ENCODE peak calls at places on chromosomes 13 and 19, in seven cellular contexts. D is H1, G is neuronal stem cell, O is mesendoderm, T is IMR-90, R is mesenchymal stem cell, Y is trophoblast cell. F is an unnamed sample.
A peak's percentile ranks its signal among the peaks of the same experiment; 100 is the strongest.

GRCh38 chr19:5818594-5818993 is 13.7 kb downstream of the NRTN start:
- DNase-seq in Y (no peak), R (no peak), T (no peak), G (no peak), O (no peak), D (no peak), F (no peak)

GRCh38 chr13:50670847-50671542 is 172.5 kb downstream of the DLEU7 start:
- DNase-seq in O (no peak), D (no peak), T (no peak), Y (no peak), G (no peak), R (no peak), F (no peak)

GRCh38 chr13:31032574-31033095 is 100.2 kb downstream of the TEX26 start:
- DNase-seq in O (no peak), T (no peak), R (no peak), Y (no peak), D (no peak), G (no peak), F (no peak)

GRCh38 chr13:114057131-114058050 is 75.0 kb downstream of the RASA3 start:
- DNase-seq in T (no peak), Y (no peak), G (no peak), R (no peak), D (no peak), O (no peak), F (no peak)

GRCh38 chr13:37074703-37075102 is 15.2 kb upstream of the SUPT20H start:
- DNase-seq in T (peak; percentile 49), R (peak; percentile 46), G (no peak), O (peak; percentile 21), Y (no peak), D (no peak), F (no peak)

GRCh38 chr13:38856065-38856464 is 134.6 kb downstream of the STOML3 start:
- DNase-seq in G (no peak), O (no peak), D (no peak), R (no peak), Y (no peak), T (no peak), F (no peak)

GRCh38 chr13:94546071-94546839 is 49.7 kb downstream of the TGDS start:
- DNase-seq in G (no peak), Y (no peak), T (no peak), D (peak; percentile 57), O (peak; percentile 41), R (no peak), F (no peak)

GRCh38 chr19:2573916-2574315 is 98.0 kb downstream of the GADD45B start:
- DNase-seq in R (no peak), O (no peak), Y (no peak), G (no peak), T (no peak), D (no peak), F (no peak)

GRCh38 chr19:18995804-18996241 is 37.5 kb downstream of the SUGP2 start:
- DNase-seq in D (peak; percentile 59), R (peak; percentile 92), T (peak; percentile 96), G (peak; percentile 38), O (peak; percentile 94), Y (peak; percentile 52), F (peak; percentile 88)

GRCh38 chr13:29457299-29457698 is 138.2 kb downstream of the SLC7A1 start:
- DNase-seq in D (no peak), T (peak; percentile 79), Y (no peak), G (no peak), R (peak; percentile 74), O (no peak), F (no peak)

GRCh38 chr13:85503797-85504196 is 295.4 kb downstream of the SLITRK6 start:
- DNase-seq in R (no peak), G (no peak), D (no peak), Y (no peak), O (no peak), T (peak; percentile 65), F (no peak)

GRCh38 chr13:31172535-31172934 is 10.8 kb upstream of the HSPH1 start:
- DNase-seq in R (peak; percentile 72), O (peak; percentile 20), Y (peak; percentile 51), G (no peak), T (peak; percentile 84), D (no peak), F (no peak)

GRCh38 chr19:18932216-18932841 is 8.7 kb downstream of the HOMER3 start:
- DNase-seq in R (peak; percentile 40), G (peak; percentile 91), Y (peak; percentile 68), T (no peak), D (peak; percentile 99), O (peak; percentile 96), F (peak; percentile 99)

GRCh38 chr19:46824887-46825730 is 25.5 kb downstream of the AP2S1 start:
- DNase-seq in D (no peak), R (no peak), Y (no peak), T (no peak), O (no peak), G (no peak), F (no peak)

GRCh38 chr19:40592170-40592569 is 9.0 kb upstream of the LTBP4 start:
- DNase-seq in O (peak; percentile 79), R (peak; percentile 84), Y (no peak), G (no peak), D (no peak), T (peak; percentile 76), F (peak; percentile 64)

GRCh38 chr13:78197231-78197630 is 278.6 kb upstream of the EDNRB start:
- DNase-seq in Y (peak; percentile 76), T (peak; percentile 4), G (no peak), O (no peak), D (no peak), R (no peak), F (no peak)

GRCh38 chr13:28636677-28637317 is 22.1 kb upstream of the POMP start:
- DNase-seq in T (peak; percentile 89), G (peak; percentile 38), O (peak; percentile 87), R (peak; percentile 84), Y (peak; percentile 82), D (peak; percentile 63), F (peak; percentile 79)

GRCh38 chr19:53002479-53002878 is 11.2 kb upstream of the ERVV-1 start:
- DNase-seq in T (no peak), D (no peak), Y (no peak), R (no peak), O (peak; percentile 47), G (no peak), F (no peak)

GRCh38 chr13:34913040-34913439 is 29.0 kb upstream of the NBEA start:
- DNase-seq in D (peak; percentile 63), O (peak; percentile 84), R (no peak), G (peak; percentile 27), Y (no peak), T (no peak), F (peak; percentile 76)

GRCh38 chr13:106205871-106206270 is 329.6 kb downstream of the EFNB2 start:
- DNase-seq in D (no peak), O (peak; percentile 12), T (no peak), Y (no peak), G (no peak), R (peak; percentile 17), F (no peak)

GRCh38 chr13:98474761-98475160 is 102.1 kb downstream of the STK24 start:
- DNase-seq in T (no peak), O (no peak), G (no peak), D (no peak), R (no peak), Y (no peak), F (no peak)

GRCh38 chr13:98473135-98473791 is 103.6 kb downstream of the STK24 start:
- DNase-seq in O (no peak), T (no peak), Y (no peak), G (no peak), D (no peak), R (no peak), F (no peak)

GRCh38 chr13:98473792-98474153 is 103.1 kb downstream of the STK24 start:
- DNase-seq in R (no peak), G (no peak), Y (no peak), D (no peak), O (no peak), T (no peak), F (no peak)

GRCh38 chr13:98475521-98475920 is 101.4 kb downstream of the STK24 start:
- DNase-seq in G (peak; percentile 66), R (peak; percentile 75), T (no peak), Y (no peak), O (peak; percentile 82), D (peak; percentile 78), F (peak; percentile 95)

GRCh38 chr13:98474292-98474691 is 102.6 kb downstream of the STK24 start:
- DNase-seq in R (no peak), O (no peak), D (no peak), T (no peak), Y (no peak), G (no peak), F (no peak)
- H3K4ac ChIP-seq in R (no peak overlapping the region), O (no peak overlapping the region), D (no peak overlapping the region), T (no peak overlapping the region), Y (no peak overlapping the region), G (no peak overlapping the region), F (no peak overlapping the region)

DNA sequence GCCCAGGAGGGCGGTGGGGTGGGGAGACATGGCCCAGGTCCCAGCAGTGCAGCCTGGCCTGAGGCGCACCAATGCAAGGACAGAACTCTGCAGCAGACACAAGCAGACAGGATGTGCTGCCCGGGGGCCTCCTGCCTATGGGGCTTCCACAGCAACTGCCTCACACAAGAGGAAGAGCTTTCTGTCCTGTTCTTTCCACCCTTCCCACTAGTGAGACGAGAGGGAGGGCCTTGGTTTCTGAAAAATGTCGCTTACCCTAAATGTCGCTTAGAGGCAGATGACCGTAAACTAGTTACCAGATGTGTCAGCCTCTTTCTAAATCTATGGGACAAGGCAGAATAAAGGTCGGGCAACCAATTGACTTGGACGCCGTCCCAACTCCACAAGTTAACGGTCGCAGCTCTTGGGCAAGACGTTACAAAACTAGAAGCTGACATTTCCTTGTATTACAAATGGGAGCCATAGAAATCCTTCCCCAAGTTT is at the start of gene LAIR1:
- DNase-seq in G (no peak), T (no peak), D (no peak), O (no peak), Y (no peak), R (no peak), F (no peak)
- H3K4ac ChIP-seq in G (no peak within 1 kb of the TSS), T (no peak within 1 kb of the TSS), D (no peak within 1 kb of the TSS), O (no peak within 1 kb of the TSS), Y (no peak within 1 kb of the TSS), R (no peak within 1 kb of the TSS), F (no peak within 1 kb of the TSS)

DNA sequence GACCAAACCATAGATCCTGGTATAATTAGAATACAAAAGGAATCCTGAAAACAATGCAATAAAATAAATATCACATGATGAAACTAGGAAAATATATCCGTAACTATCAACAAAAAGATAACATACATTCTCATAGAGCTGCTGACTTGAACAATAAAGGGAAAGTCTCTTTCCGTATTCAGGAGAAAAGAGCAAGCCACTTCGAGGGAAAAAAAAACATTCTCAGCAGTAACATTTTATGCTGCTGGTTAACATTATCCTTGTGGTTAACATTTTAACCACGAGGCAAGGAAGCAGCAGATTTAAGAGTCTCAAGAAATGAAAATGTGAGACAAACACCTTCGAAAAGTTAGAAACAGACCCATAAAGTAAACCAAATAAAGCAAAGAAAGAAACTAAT is 25.8 kb downstream of the NALCN start:
- DNase-seq in D (no peak), Y (no peak), R (peak; percentile 58), O (no peak), G (no peak), T (peak; percentile 30), F (no peak)
- H3K4ac ChIP-seq in D (no peak overlapping the region), Y (no peak overlapping the region), R (no peak overlapping the region), O (no peak overlapping the region), G (no peak overlapping the region), T (no peak overlapping the region), F (no peak overlapping the region)

DNA sequence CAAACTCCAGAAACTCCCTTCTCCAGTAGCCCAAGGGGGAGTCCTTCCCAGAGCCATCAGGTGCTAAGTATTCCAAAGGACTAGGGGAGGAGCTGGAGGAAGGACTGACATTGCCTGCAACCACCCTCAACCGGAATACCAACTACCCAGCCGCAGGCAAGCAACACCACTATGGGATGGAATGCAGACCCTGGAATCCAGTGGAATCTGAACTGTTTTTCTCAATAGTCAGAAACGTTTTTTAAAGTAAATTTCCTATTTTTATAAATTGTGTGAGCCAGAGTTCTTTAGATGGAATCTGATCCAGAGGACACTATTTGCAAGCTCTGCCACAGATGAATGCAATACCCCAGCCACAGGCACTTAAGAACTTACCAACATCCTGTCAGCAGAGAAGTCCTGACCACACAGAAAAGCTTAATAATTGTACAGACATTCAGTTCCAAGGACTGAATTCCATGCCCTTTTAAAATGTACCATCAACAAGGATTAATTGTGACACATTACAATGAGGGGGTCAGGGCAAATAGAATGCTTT is 92.1 kb downstream of the USP12 start:
- DNase-seq in D (no peak), O (peak; percentile 86), Y (peak; percentile 84), G (no peak), R (peak; percentile 89), T (peak; percentile 67), F (peak; percentile 60)
- H3K4ac ChIP-seq in D (no peak overlapping the region), O (no peak overlapping the region), Y (no peak overlapping the region), G (no peak overlapping the region), R (no peak overlapping the region), T (no peak overlapping the region), F (no peak overlapping the region)

F was measured in H9.